ENCODE peak calls at places on chromosomes 7 and 10, in six cellular contexts. One of them, this sample, is unnamed.

GRCh38 chr7:111855161-111855841 is 293.0 kb upstream of the IMMP2L start:
- ATAC-seq in activated B cell treated with CpG ODN at 0.5 μM for 24 hours: no peak
- ATAC-seq in heart left ventricle: peak
- ATAC-seq in T-helper 17 cell: no peak
- ATAC-seq in right lobe of liver: peak
- ATAC-seq in foreskin keratinocyte: peak
- ATAC-seq in this sample: peak

GRCh38 chr7:34069676-34070075 is 164.3 kb downstream of the BMPER start:
- ATAC-seq in activated B cell treated with CpG ODN at 0.5 μM for 24 hours: no peak
- ATAC-seq in heart left ventricle: no peak
- ATAC-seq in T-helper 17 cell: no peak
- ATAC-seq in right lobe of liver: no peak
- ATAC-seq in foreskin keratinocyte: peak
- ATAC-seq in this sample: no peak

GRCh38 chr10:51162002-51162401 is 87.7 kb downstream of the PRKG1 start:
- ATAC-seq in activated B cell treated with CpG ODN at 0.5 μM for 24 hours: no peak
- ATAC-seq in heart left ventricle: peak
- ATAC-seq in T-helper 17 cell: no peak
- ATAC-seq in right lobe of liver: no peak
- ATAC-seq in foreskin keratinocyte: no peak
- ATAC-seq in this sample: no peak

GRCh38 chr7:22447759-22448158 is 52.2 kb downstream of the STEAP1B start:
- ATAC-seq in activated B cell treated with CpG ODN at 0.5 μM for 24 hours: peak
- ATAC-seq in heart left ventricle: no peak
- ATAC-seq in T-helper 17 cell: no peak
- ATAC-seq in right lobe of liver: no peak
- ATAC-seq in foreskin keratinocyte: no peak
- ATAC-seq in this sample: no peak

GRCh38 chr10:958106-958505 is 26.6 kb upstream of the LARP4B start:
- ATAC-seq in activated B cell treated with CpG ODN at 0.5 μM for 24 hours: no peak
- ATAC-seq in heart left ventricle: no peak
- ATAC-seq in T-helper 17 cell: no peak
- ATAC-seq in right lobe of liver: no peak
- ATAC-seq in foreskin keratinocyte: no peak
- ATAC-seq in this sample: no peak

GRCh38 chr7:119620769-119621168 is 652.2 kb upstream of the KCND2 start:
- ATAC-seq in activated B cell treated with CpG ODN at 0.5 μM for 24 hours: no peak
- ATAC-seq in heart left ventricle: no peak
- ATAC-seq in T-helper 17 cell: no peak
- ATAC-seq in right lobe of liver: no peak
- ATAC-seq in foreskin keratinocyte: no peak
- ATAC-seq in this sample: no peak

GRCh38 chr7:38704041-38704547 is 72.9 kb upstream of the AMPH start:
- ATAC-seq in activated B cell treated with CpG ODN at 0.5 μM for 24 hours: no peak
- ATAC-seq in heart left ventricle: no peak
- ATAC-seq in T-helper 17 cell: no peak
- ATAC-seq in right lobe of liver: peak
- ATAC-seq in foreskin keratinocyte: no peak
- ATAC-seq in this sample: no peak

GRCh38 chr10:24947304-24948097 is 4.9 kb downstream of the PRTFDC1 start:
- ATAC-seq in activated B cell treated with CpG ODN at 0.5 μM for 24 hours: no peak
- ATAC-seq in heart left ventricle: peak
- ATAC-seq in T-helper 17 cell: no peak
- ATAC-seq in right lobe of liver: no peak
- ATAC-seq in foreskin keratinocyte: peak
- ATAC-seq in this sample: no peak

GRCh38 chr7:98619450-98620321 is 2.6 kb downstream of the NPTX2 start:
- ATAC-seq in activated B cell treated with CpG ODN at 0.5 μM for 24 hours: no peak
- ATAC-seq in heart left ventricle: peak
- ATAC-seq in T-helper 17 cell: no peak
- ATAC-seq in right lobe of liver: peak
- ATAC-seq in foreskin keratinocyte: no peak
- ATAC-seq in this sample: no peak

GRCh38 chr7:12031638-12032037 is 179.5 kb upstream of the TMEM106B start:
- ATAC-seq in activated B cell treated with CpG ODN at 0.5 μM for 24 hours: no peak
- ATAC-seq in heart left ventricle: no peak
- ATAC-seq in T-helper 17 cell: no peak
- ATAC-seq in right lobe of liver: no peak
- ATAC-seq in foreskin keratinocyte: peak
- ATAC-seq in this sample: no peak

This sample was measured in esophagus mucosa.